ENCODE peak calls at places on chromosomes 2 and 18, in six cellular contexts. One of them, this sample, is unnamed.

GRCh38 chr2:107303964-107304363 is 418.0 kb upstream of the ST6GAL2 start:
- DNase-seq in K562: no peak
- DNase-seq in CD4-positive, CD25-positive, alpha-beta regulatory T cell: no peak
- DNase-seq in HCT116: no peak
- DNase-seq in mesendoderm: no peak
- DNase-seq in SK-N-SH: no peak
- DNase-seq in this sample: no peak

GRCh38 chr2:68767031-68767961 is 32.7 kb downstream of the ARHGAP25 start:
- DNase-seq in CD4-positive, CD25-positive, alpha-beta regulatory T cell: peak; percentile 61
- DNase-seq in SK-N-SH: no peak
- DNase-seq in mesendoderm: no peak
- DNase-seq in K562: no peak
- DNase-seq in HCT116: no peak
- DNase-seq in this sample: no peak

GRCh38 chr2:5975406-5975805 is 283.2 kb downstream of the SOX11 start:
- DNase-seq in CD4-positive, CD25-positive, alpha-beta regulatory T cell: no peak
- DNase-seq in K562: no peak
- DNase-seq in SK-N-SH: no peak
- DNase-seq in HCT116: no peak
- DNase-seq in mesendoderm: no peak
- DNase-seq in this sample: no peak

GRCh38 chr2:71071681-71072398 is 3.4 kb downstream of the NAGK start:
- DNase-seq in HCT116: no peak
- DNase-seq in CD4-positive, CD25-positive, alpha-beta regulatory T cell: peak; percentile 49
- DNase-seq in K562: peak; percentile 36
- DNase-seq in mesendoderm: no peak
- DNase-seq in SK-N-SH: no peak
- DNase-seq in this sample: no peak

GRCh38 chr2:210955591-210955990 is 399.2 kb downstream of the CPS1 start:
- DNase-seq in SK-N-SH: no peak
- DNase-seq in mesendoderm: peak; percentile 60
- DNase-seq in K562: no peak
- DNase-seq in HCT116: peak; percentile 15
- DNase-seq in CD4-positive, CD25-positive, alpha-beta regulatory T cell: no peak
- DNase-seq in this sample: no peak

GRCh38 chr2:201116115-201116958 is at the start of gene CFLAR:
- DNase-seq in mesendoderm: peak; percentile 22
- DNase-seq in K562: peak; percentile 73
- DNase-seq in CD4-positive, CD25-positive, alpha-beta regulatory T cell: peak; percentile 77
- DNase-seq in SK-N-SH: peak; percentile 84
- DNase-seq in HCT116: peak; percentile 34
- DNase-seq in this sample: peak; percentile 91

GRCh38 chr18:34709104-34709503 is 994 bp upstream of the DTNA start:
- DNase-seq in HCT116: no peak
- DNase-seq in K562: no peak
- DNase-seq in CD4-positive, CD25-positive, alpha-beta regulatory T cell: no peak
- DNase-seq in mesendoderm: no peak
- DNase-seq in SK-N-SH: no peak
- DNase-seq in this sample: no peak

GRCh38 chr18:2958819-2959298 is 54.1 kb downstream of the LPIN2 start:
- DNase-seq in HCT116: no peak
- DNase-seq in mesendoderm: no peak
- DNase-seq in SK-N-SH: peak; percentile 11
- DNase-seq in CD4-positive, CD25-positive, alpha-beta regulatory T cell: no peak
- DNase-seq in K562: no peak
- DNase-seq in this sample: no peak

GRCh38 chr2:10518470-10519060 is 70.4 kb upstream of the ODC1 start:
- DNase-seq in SK-N-SH: no peak
- DNase-seq in CD4-positive, CD25-positive, alpha-beta regulatory T cell: no peak
- DNase-seq in mesendoderm: no peak
- DNase-seq in HCT116: no peak
- DNase-seq in K562: no peak
- DNase-seq in this sample: peak; percentile 26

GRCh38 chr2:48531141-48531648 is 1.2 kb downstream of the STON1 start:
- DNase-seq in mesendoderm: peak; percentile 73
- DNase-seq in K562: no peak
- DNase-seq in SK-N-SH: peak; percentile 66
- DNase-seq in CD4-positive, CD25-positive, alpha-beta regulatory T cell: no peak
- DNase-seq in HCT116: no peak
- DNase-seq in this sample: no peak

GRCh38 chr18:26677957-26678356 is 129.6 kb upstream of the KCTD1 start:
- DNase-seq in CD4-positive, CD25-positive, alpha-beta regulatory T cell: no peak
- DNase-seq in K562: no peak
- DNase-seq in HCT116: no peak
- DNase-seq in SK-N-SH: no peak
- DNase-seq in mesendoderm: no peak
- DNase-seq in this sample: no peak

GRCh38 chr2:185128331-185128730 is 530.0 kb downstream of the ZNF804A start:
- DNase-seq in CD4-positive, CD25-positive, alpha-beta regulatory T cell: no peak
- DNase-seq in K562: no peak
- DNase-seq in HCT116: no peak
- DNase-seq in SK-N-SH: no peak
- DNase-seq in mesendoderm: no peak
- DNase-seq in this sample: no peak

GRCh38 chr2:72137498-72138010 is 10.1 kb downstream of the CYP26B1 start:
- DNase-seq in mesendoderm: peak; percentile 65
- DNase-seq in CD4-positive, CD25-positive, alpha-beta regulatory T cell: peak; percentile 39
- DNase-seq in SK-N-SH: peak; percentile 87
- DNase-seq in K562: peak; percentile 84
- DNase-seq in HCT116: no peak
- DNase-seq in this sample: peak; percentile 69

GRCh38 chr2:181456660-181457120 is 496 bp upstream of the ITGA4 start:
- DNase-seq in K562: no peak
- DNase-seq in CD4-positive, CD25-positive, alpha-beta regulatory T cell: peak; percentile 67
- DNase-seq in HCT116: no peak
- DNase-seq in mesendoderm: peak; percentile 57
- DNase-seq in SK-N-SH: peak; percentile 42
- DNase-seq in this sample: peak; percentile 51

GRCh38 chr2:51953931-51954330 is 922.0 kb upstream of the NRXN1 start:
- DNase-seq in CD4-positive, CD25-positive, alpha-beta regulatory T cell: no peak
- DNase-seq in HCT116: no peak
- DNase-seq in K562: no peak
- DNase-seq in SK-N-SH: no peak
- DNase-seq in mesendoderm: no peak
- DNase-seq in this sample: no peak

GRCh38 chr2:133956434-133956935 is 297.4 kb upstream of the MGAT5 start:
- DNase-seq in CD4-positive, CD25-positive, alpha-beta regulatory T cell: no peak
- DNase-seq in mesendoderm: peak; percentile 40
- DNase-seq in HCT116: no peak
- DNase-seq in SK-N-SH: no peak
- DNase-seq in K562: no peak
- DNase-seq in this sample: no peak

GRCh38 chr2:156455366-156455975 is 19.3 kb downstream of the GPD2 start:
- DNase-seq in mesendoderm: no peak
- DNase-seq in SK-N-SH: no peak
- DNase-seq in CD4-positive, CD25-positive, alpha-beta regulatory T cell: no peak
- DNase-seq in HCT116: peak; percentile 52
- DNase-seq in K562: no peak
- DNase-seq in this sample: no peak

GRCh38 chr2:38146917-38147307 is 71.0 kb upstream of the CYP1B1 start:
- DNase-seq in CD4-positive, CD25-positive, alpha-beta regulatory T cell: no peak
- DNase-seq in HCT116: peak; percentile 79
- DNase-seq in mesendoderm: peak; percentile 98
- DNase-seq in SK-N-SH: peak; percentile 27
- DNase-seq in K562: peak; percentile 74
- DNase-seq in this sample: no peak

GRCh38 chr2:230312638-230313037 is 14.4 kb upstream of the SP140L start:
- DNase-seq in HCT116: no peak
- DNase-seq in SK-N-SH: no peak
- DNase-seq in K562: no peak
- DNase-seq in mesendoderm: peak; percentile 27
- DNase-seq in CD4-positive, CD25-positive, alpha-beta regulatory T cell: no peak
- DNase-seq in this sample: no peak

GRCh38 chr2:223602972-223603371 is 811 bp upstream of the SCG2 start:
- DNase-seq in SK-N-SH: no peak
- DNase-seq in HCT116: no peak
- DNase-seq in CD4-positive, CD25-positive, alpha-beta regulatory T cell: no peak
- DNase-seq in mesendoderm: no peak
- DNase-seq in K562: no peak
- DNase-seq in this sample: no peak

GRCh38 chr2:223600056-223600455 is 2.1 kb downstream of the SCG2 start:
- DNase-seq in HCT116: no peak
- DNase-seq in mesendoderm: no peak
- DNase-seq in SK-N-SH: no peak
- DNase-seq in K562: no peak
- DNase-seq in CD4-positive, CD25-positive, alpha-beta regulatory T cell: no peak
- DNase-seq in this sample: no peak

GRCh38 chr2:223601932-223602676 is at the start of gene SCG2:
- DNase-seq in K562: peak; percentile 46
- DNase-seq in CD4-positive, CD25-positive, alpha-beta regulatory T cell: no peak
- DNase-seq in mesendoderm: peak; percentile 78
- DNase-seq in HCT116: peak; percentile 59
- DNase-seq in SK-N-SH: peak; percentile 80
- DNase-seq in this sample: peak; percentile 62

GRCh38 chr2:223599646-223600009 is 2.5 kb downstream of the SCG2 start:
- DNase-seq in K562: no peak
- DNase-seq in mesendoderm: no peak
- DNase-seq in SK-N-SH: no peak
- DNase-seq in CD4-positive, CD25-positive, alpha-beta regulatory T cell: no peak
- DNase-seq in HCT116: no peak
- DNase-seq in this sample: no peak

GRCh38 chr2:223604231-223604630 is 2.1 kb upstream of the SCG2 start:
- DNase-seq in CD4-positive, CD25-positive, alpha-beta regulatory T cell: no peak
- DNase-seq in K562: no peak
- DNase-seq in HCT116: no peak
- DNase-seq in SK-N-SH: no peak
- DNase-seq in mesendoderm: no peak
- DNase-seq in this sample: no peak
- H3K27me3 ChIP-seq in CD4-positive, CD25-positive, alpha-beta regulatory T cell: peaks cover 3% of the 10 kb centered on the region
- H3K27me3 ChIP-seq in K562: no peaks in the 10 kb centered on the region
- H3K27me3 ChIP-seq in HCT116: no peaks in the 10 kb centered on the region
- H3K27me3 ChIP-seq in SK-N-SH: no peaks in the 10 kb centered on the region
- H3K27me3 ChIP-seq in mesendoderm: no peaks in the 10 kb centered on the region
- H3K27me3 ChIP-seq in this sample: no peaks in the 10 kb centered on the region

GRCh38 chr2:36560726-36561125 is 37.2 kb downstream of the FEZ2 start:
- DNase-seq in mesendoderm: no peak
- DNase-seq in SK-N-SH: no peak
- DNase-seq in HCT116: no peak
- DNase-seq in K562: no peak
- DNase-seq in CD4-positive, CD25-positive, alpha-beta regulatory T cell: no peak
- DNase-seq in this sample: no peak
- H3K4me3 ChIP-seq in mesendoderm: no peak overlapping the region
- H3K4me3 ChIP-seq in SK-N-SH: peak overlapping the region; percentile 6
- H3K4me3 ChIP-seq in HCT116: no peak overlapping the region
- H3K4me3 ChIP-seq in K562: no peak overlapping the region
- H3K4me3 ChIP-seq in CD4-positive, CD25-positive, alpha-beta regulatory T cell: no peak overlapping the region
- H3K4me3 ChIP-seq in this sample: no peak overlapping the region

GRCh38 chr2:218881744-218882462 is 1.3 kb downstream of the WNT10A start:
- DNase-seq in K562: no peak
- DNase-seq in CD4-positive, CD25-positive, alpha-beta regulatory T cell: no peak
- DNase-seq in SK-N-SH: peak; percentile 23
- DNase-seq in HCT116: no peak
- DNase-seq in mesendoderm: no peak
- DNase-seq in this sample: no peak

GRCh38 chr2:218882866-218883366 is 2.3 kb downstream of the WNT10A start:
- DNase-seq in SK-N-SH: peak; percentile 32
- DNase-seq in K562: no peak
- DNase-seq in mesendoderm: no peak
- DNase-seq in HCT116: no peak
- DNase-seq in CD4-positive, CD25-positive, alpha-beta regulatory T cell: no peak
- DNase-seq in this sample: no peak

GRCh38 chr2:218884519-218884918 is 3.9 kb downstream of the WNT10A start:
- DNase-seq in SK-N-SH: no peak
- DNase-seq in CD4-positive, CD25-positive, alpha-beta regulatory T cell: no peak
- DNase-seq in HCT116: no peak
- DNase-seq in mesendoderm: no peak
- DNase-seq in K562: no peak
- DNase-seq in this sample: no peak

GRCh38 chr2:218882463-218882821 is 1.8 kb downstream of the WNT10A start:
- DNase-seq in CD4-positive, CD25-positive, alpha-beta regulatory T cell: no peak
- DNase-seq in K562: no peak
- DNase-seq in HCT116: no peak
- DNase-seq in SK-N-SH: no peak
- DNase-seq in mesendoderm: no peak
- DNase-seq in this sample: no peak

GRCh38 chr2:218883491-218884490 is 3.1 kb downstream of the WNT10A start:
- DNase-seq in SK-N-SH: peak; percentile 58
- DNase-seq in HCT116: no peak
- DNase-seq in K562: peak; percentile 27
- DNase-seq in CD4-positive, CD25-positive, alpha-beta regulatory T cell: peak; percentile 48
- DNase-seq in mesendoderm: no peak
- DNase-seq in this sample: peak; percentile 39
- H3K27me3 ChIP-seq in SK-N-SH: peaks cover 41% of the 10 kb centered on the region
- H3K27me3 ChIP-seq in HCT116: no peaks in the 10 kb centered on the region
- H3K27me3 ChIP-seq in K562: peaks cover 58% of the 10 kb centered on the region
- H3K27me3 ChIP-seq in CD4-positive, CD25-positive, alpha-beta regulatory T cell: no peaks in the 10 kb centered on the region
- H3K27me3 ChIP-seq in mesendoderm: peaks cover 74% of the 10 kb centered on the region
- H3K27me3 ChIP-seq in this sample: no peaks in the 10 kb centered on the region

DNA sequence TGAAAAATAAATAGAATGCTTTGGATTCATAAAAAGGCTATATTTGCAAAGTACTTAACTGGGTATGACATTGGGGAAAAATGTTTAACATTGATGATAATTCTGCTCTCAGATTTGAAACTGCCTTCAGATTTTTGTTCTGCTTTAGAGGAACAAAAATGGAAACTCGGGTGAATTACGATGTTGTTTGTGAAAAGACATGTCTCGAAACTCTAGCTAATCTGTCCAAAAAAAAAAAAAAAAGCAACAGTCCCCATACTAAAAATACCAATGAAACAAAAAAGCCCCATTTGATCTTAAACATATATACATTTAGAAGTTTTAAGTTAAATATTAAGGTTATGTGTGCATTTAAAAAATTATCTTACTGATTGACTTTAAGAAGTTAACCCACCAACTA is 3.0 kb downstream of the ZDBF2 start:
- DNase-seq in HCT116: no peak
- DNase-seq in CD4-positive, CD25-positive, alpha-beta regulatory T cell: no peak
- DNase-seq in mesendoderm: no peak
- DNase-seq in SK-N-SH: no peak
- DNase-seq in K562: no peak
- DNase-seq in this sample: no peak
- H3K4me3 ChIP-seq in HCT116: no peak overlapping the region
- H3K4me3 ChIP-seq in CD4-positive, CD25-positive, alpha-beta regulatory T cell: no peak overlapping the region
- H3K4me3 ChIP-seq in mesendoderm: no peak overlapping the region
- H3K4me3 ChIP-seq in SK-N-SH: no peak overlapping the region
- H3K4me3 ChIP-seq in K562: no peak overlapping the region
- H3K4me3 ChIP-seq in this sample: no peak overlapping the region

DNA sequence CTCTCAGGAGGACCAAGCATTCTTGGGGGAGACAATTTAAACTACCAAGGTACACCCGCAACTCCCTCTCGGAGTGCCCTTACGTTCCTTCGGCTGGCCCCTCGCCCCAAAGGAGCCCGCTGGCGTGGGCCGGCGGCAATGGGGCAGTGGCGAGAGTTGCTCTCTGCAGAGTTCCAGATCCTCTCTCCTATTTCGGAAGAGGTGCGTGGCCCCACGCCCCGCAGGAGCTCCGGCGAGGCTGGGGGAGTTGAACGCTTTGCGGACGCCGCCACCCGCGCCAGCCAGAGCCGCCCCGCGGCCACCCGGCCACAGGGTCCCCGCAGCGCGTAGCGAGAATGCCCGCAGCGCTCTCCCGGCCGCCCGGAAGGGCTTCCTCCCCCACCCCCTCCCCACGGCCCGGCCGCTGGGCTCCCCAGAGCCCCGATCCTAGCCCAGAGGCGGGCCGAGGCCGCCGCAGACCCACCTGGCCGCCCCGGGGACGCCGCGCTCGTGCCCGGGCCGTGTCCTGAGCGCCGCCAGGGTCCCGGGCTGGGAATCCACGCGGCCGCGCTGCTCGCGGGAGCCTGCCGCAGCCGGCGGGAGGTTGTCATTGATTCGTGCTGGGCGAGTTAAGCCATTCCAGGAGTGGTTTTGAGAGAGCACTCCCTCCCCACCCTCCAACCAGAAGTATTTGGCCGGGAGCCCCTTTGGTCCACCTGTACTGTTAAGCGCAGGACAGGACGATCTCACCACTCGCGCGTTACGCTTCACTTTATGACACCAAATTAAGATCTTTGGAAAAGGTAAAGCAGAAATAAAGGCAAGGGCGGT is 206.3 kb upstream of the SMAD2 start:
- DNase-seq in K562: no peak
- DNase-seq in CD4-positive, CD25-positive, alpha-beta regulatory T cell: no peak
- DNase-seq in mesendoderm: no peak
- DNase-seq in SK-N-SH: peak; percentile 86
- DNase-seq in HCT116: no peak
- DNase-seq in this sample: no peak
- H3K27me3 ChIP-seq in K562: peaks cover 28% of the 10 kb centered on the region
- H3K27me3 ChIP-seq in CD4-positive, CD25-positive, alpha-beta regulatory T cell: peaks cover 16% of the 10 kb centered on the region
- H3K27me3 ChIP-seq in mesendoderm: peaks cover 21% of the 10 kb centered on the region
- H3K27me3 ChIP-seq in SK-N-SH: peaks cover 54% of the 10 kb centered on the region
- H3K27me3 ChIP-seq in HCT116: no peaks in the 10 kb centered on the region
- H3K27me3 ChIP-seq in this sample: no peaks in the 10 kb centered on the region